ENCODE peak calls at places on chromosome 1, in five cellular contexts. One of them, this sample, is unnamed. For H3K4me1, the result is how much of the 10 kb centered on the place peaks cover.

GRCh38 chr1:77889671-77890070 is 1.2 kb downstream of the NEXN start:
- DNase-seq in neural progenitor cell: no peak
- DNase-seq in heart left ventricle: no peak
- DNase-seq in left lung: no peak
- DNase-seq in pancreas: no peak
- DNase-seq in this sample: no peak

GRCh38 chr1:231563253-231563652 is 34.8 kb downstream of the TSNAX start:
- DNase-seq in neural progenitor cell: no peak
- DNase-seq in heart left ventricle: no peak
- DNase-seq in left lung: no peak
- DNase-seq in pancreas: no peak
- DNase-seq in this sample: no peak

GRCh38 chr1:208534604-208534907 is 290.4 kb upstream of the PLXNA2 start:
- DNase-seq in neural progenitor cell: no peak
- DNase-seq in heart left ventricle: no peak
- DNase-seq in left lung: no peak
- DNase-seq in pancreas: no peak
- DNase-seq in this sample: no peak

GRCh38 chr1:9714257-9714718 is 62.8 kb downstream of the PIK3CD start:
- DNase-seq in neural progenitor cell: no peak
- DNase-seq in heart left ventricle: no peak
- DNase-seq in left lung: no peak
- DNase-seq in pancreas: no peak
- DNase-seq in this sample: peak

GRCh38 chr1:106978477-106979322 is 77.8 kb upstream of the PRMT6 start:
- DNase-seq in neural progenitor cell: no peak
- DNase-seq in heart left ventricle: no peak
- DNase-seq in left lung: no peak
- DNase-seq in pancreas: no peak
- DNase-seq in this sample: no peak

GRCh38 chr1:21510113-21510493 is 880 bp downstream of the ALPL start:
- DNase-seq in neural progenitor cell: peak
- DNase-seq in heart left ventricle: no peak
- DNase-seq in left lung: no peak
- DNase-seq in pancreas: no peak
- DNase-seq in this sample: no peak

GRCh38 chr1:63599799-63600198 is 6.6 kb downstream of the PGM1 start:
- DNase-seq in neural progenitor cell: no peak
- DNase-seq in heart left ventricle: no peak
- DNase-seq in left lung: no peak
- DNase-seq in pancreas: no peak
- DNase-seq in this sample: no peak

GRCh38 chr1:19405195-19405760 is 80.1 kb downstream of the CAPZB start:
- DNase-seq in neural progenitor cell: peak
- DNase-seq in heart left ventricle: no peak
- DNase-seq in left lung: no peak
- DNase-seq in pancreas: no peak
- DNase-seq in this sample: no peak

GRCh38 chr1:234961468-234962339 is 166.9 kb downstream of the TOMM20 start:
- DNase-seq in neural progenitor cell: no peak
- DNase-seq in heart left ventricle: no peak
- DNase-seq in left lung: no peak
- DNase-seq in pancreas: no peak
- DNase-seq in this sample: no peak
- H3K27ac ChIP-seq in neural progenitor cell: no peak
- H3K27ac ChIP-seq in heart left ventricle: peak
- H3K27ac ChIP-seq in left lung: peak
- H3K27ac ChIP-seq in pancreas: peak
- H3K27ac ChIP-seq in this sample: peak

GRCh38 chr1:54851928-54852524 is 35.0 kb downstream of the DHCR24 start:
- DNase-seq in neural progenitor cell: no peak
- DNase-seq in heart left ventricle: no peak
- DNase-seq in left lung: no peak
- DNase-seq in pancreas: no peak
- DNase-seq in this sample: no peak

GRCh38 chr1:54853096-54853792 is 33.8 kb downstream of the DHCR24 start:
- DNase-seq in neural progenitor cell: no peak
- DNase-seq in heart left ventricle: no peak
- DNase-seq in left lung: no peak
- DNase-seq in pancreas: no peak
- DNase-seq in this sample: no peak

GRCh38 chr1:54854376-54855020 is 32.5 kb downstream of the DHCR24 start:
- DNase-seq in neural progenitor cell: no peak
- DNase-seq in heart left ventricle: no peak
- DNase-seq in left lung: no peak
- DNase-seq in pancreas: no peak
- DNase-seq in this sample: no peak

GRCh38 chr1:54851406-54851805 is 35.6 kb downstream of the DHCR24 start:
- DNase-seq in neural progenitor cell: no peak
- DNase-seq in heart left ventricle: no peak
- DNase-seq in left lung: no peak
- DNase-seq in pancreas: no peak
- DNase-seq in this sample: no peak

GRCh38 chr1:54853793-54854370 is 33.1 kb downstream of the DHCR24 start:
- DNase-seq in neural progenitor cell: no peak
- DNase-seq in heart left ventricle: no peak
- DNase-seq in left lung: no peak
- DNase-seq in pancreas: no peak
- DNase-seq in this sample: no peak
- H3K4me1 ChIP-seq in neural progenitor cell: under half
- H3K4me1 ChIP-seq in heart left ventricle: under half
- H3K4me1 ChIP-seq in left lung: under half
- H3K4me1 ChIP-seq in pancreas: under half
- H3K4me1 ChIP-seq in this sample: under half

DNA sequence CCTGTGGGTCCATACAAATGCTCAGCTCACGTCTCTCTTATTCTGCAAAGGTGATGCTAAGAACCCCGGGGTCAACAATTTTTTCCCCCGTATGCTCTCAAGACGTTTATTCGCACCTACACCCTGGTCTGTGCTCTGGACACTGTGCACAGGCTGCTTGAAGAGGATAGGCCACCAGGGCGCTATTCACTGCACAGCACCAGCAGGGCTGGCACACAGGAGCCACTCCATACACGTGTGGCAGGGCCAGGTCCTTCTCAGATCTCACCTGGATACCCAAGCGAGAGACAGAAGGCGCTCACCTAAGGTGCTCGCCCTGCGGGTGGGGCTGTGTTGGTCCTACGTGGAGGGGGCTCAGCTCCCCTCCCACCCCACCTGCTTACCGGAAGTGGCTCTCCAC is 16.7 kb downstream of the TMEM63A start:
- DNase-seq in neural progenitor cell: no peak
- DNase-seq in heart left ventricle: no peak
- DNase-seq in left lung: peak
- DNase-seq in pancreas: no peak
- DNase-seq in this sample: no peak
- H3K27ac ChIP-seq in neural progenitor cell: no peak
- H3K27ac ChIP-seq in heart left ventricle: no peak
- H3K27ac ChIP-seq in left lung: peak
- H3K27ac ChIP-seq in pancreas: no peak
- H3K27ac ChIP-seq in this sample: peak

GRCh38 chr1:93616221-93616995 is 65.2 kb downstream of the BCAR3 start:
- DNase-seq in neural progenitor cell: peak
- DNase-seq in heart left ventricle: no peak
- DNase-seq in left lung: no peak
- DNase-seq in pancreas: no peak
- DNase-seq in this sample: no peak
- H3K4me1 ChIP-seq in neural progenitor cell: under half
- H3K4me1 ChIP-seq in heart left ventricle: under half
- H3K4me1 ChIP-seq in left lung: under half
- H3K4me1 ChIP-seq in pancreas: under half
- H3K4me1 ChIP-seq in this sample: under half

GRCh38 chr1:206463911-206464310 is 6.4 kb upstream of the IKBKE start:
- DNase-seq in neural progenitor cell: no peak
- DNase-seq in heart left ventricle: no peak
- DNase-seq in left lung: no peak
- DNase-seq in pancreas: no peak
- DNase-seq in this sample: no peak
- H3K27ac ChIP-seq in neural progenitor cell: no peak
- H3K27ac ChIP-seq in heart left ventricle: no peak
- H3K27ac ChIP-seq in left lung: peak
- H3K27ac ChIP-seq in pancreas: no peak
- H3K27ac ChIP-seq in this sample: no peak

GRCh38 chr1:116857092-116857491 is 52.6 kb upstream of the PTGFRN start:
- DNase-seq in neural progenitor cell: no peak
- DNase-seq in heart left ventricle: no peak
- DNase-seq in left lung: no peak
- DNase-seq in pancreas: no peak
- DNase-seq in this sample: no peak
- H3K4me1 ChIP-seq in neural progenitor cell: under half
- H3K4me1 ChIP-seq in heart left ventricle: under half
- H3K4me1 ChIP-seq in left lung: under half
- H3K4me1 ChIP-seq in pancreas: under half
- H3K4me1 ChIP-seq in this sample: under half

GRCh38 chr1:150881331-150882070 is 5.1 kb upstream of the ARNT start:
- DNase-seq in neural progenitor cell: no peak
- DNase-seq in heart left ventricle: no peak
- DNase-seq in left lung: no peak
- DNase-seq in pancreas: no peak
- DNase-seq in this sample: no peak
- H3K27ac ChIP-seq in neural progenitor cell: no peak
- H3K27ac ChIP-seq in heart left ventricle: no peak
- H3K27ac ChIP-seq in left lung: no peak
- H3K27ac ChIP-seq in pancreas: no peak
- H3K27ac ChIP-seq in this sample: no peak

DNA sequence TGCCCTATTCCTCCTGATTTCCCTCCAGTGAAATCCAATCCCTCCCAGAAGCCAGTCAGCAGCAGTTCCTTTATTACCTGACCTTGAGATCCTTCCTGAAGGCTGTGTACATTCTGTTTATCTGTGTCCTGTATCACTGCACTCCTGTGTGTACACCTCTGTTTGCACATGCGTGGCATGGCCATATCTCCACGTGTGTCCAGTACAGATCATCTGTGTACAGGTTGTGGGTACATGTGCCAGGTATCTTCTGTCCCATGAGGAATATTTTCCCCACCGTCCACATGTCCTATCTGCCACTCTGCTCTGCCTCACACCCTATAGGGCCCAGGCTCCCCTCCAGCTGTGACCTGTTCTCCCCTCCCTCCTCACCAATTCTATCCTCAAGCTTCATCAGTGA is 2.8 kb downstream of the CDC42SE1 start:
- DNase-seq in neural progenitor cell: no peak
- DNase-seq in heart left ventricle: no peak
- DNase-seq in left lung: no peak
- DNase-seq in pancreas: no peak
- DNase-seq in this sample: no peak
- H3K4me1 ChIP-seq in neural progenitor cell: under half
- H3K4me1 ChIP-seq in heart left ventricle: under half
- H3K4me1 ChIP-seq in left lung: under half
- H3K4me1 ChIP-seq in pancreas: under half
- H3K4me1 ChIP-seq in this sample: half or more